ENCODE peak calls at places on chromosomes 2 and 18, in six cellular contexts. One of them, this sample, is unnamed.

GRCh38 chr2:160492401-160493226 is 993 bp downstream of the RBMS1 start:
- DNase-seq in mucosa of descending colon: peak
- DNase-seq in HFFc6: peak
- DNase-seq in PC-9: peak
- DNase-seq in mesothelial cell of epicardium: peak
- DNase-seq in tibial artery: peak
- DNase-seq in this sample: peak

GRCh38 chr18:12657048-12657848 is 659 bp downstream of the SPIRE1 start:
- DNase-seq in mucosa of descending colon: peak
- DNase-seq in HFFc6: peak
- DNase-seq in PC-9: peak
- DNase-seq in mesothelial cell of epicardium: peak
- DNase-seq in tibial artery: peak
- DNase-seq in this sample: peak

GRCh38 chr2:150997702-150998480 is 263.8 kb downstream of the RBM43 start:
- DNase-seq in mucosa of descending colon: no peak
- DNase-seq in HFFc6: no peak
- DNase-seq in PC-9: no peak
- DNase-seq in mesothelial cell of epicardium: no peak
- DNase-seq in tibial artery: no peak
- DNase-seq in this sample: no peak

GRCh38 chr18:79548077-79548450 is 131.5 kb upstream of the CTDP1 start:
- DNase-seq in mucosa of descending colon: no peak
- DNase-seq in HFFc6: no peak
- DNase-seq in PC-9: no peak
- DNase-seq in mesothelial cell of epicardium: peak
- DNase-seq in tibial artery: no peak
- DNase-seq in this sample: peak

GRCh38 chr2:136381245-136381644 is 263.3 kb upstream of the CXCR4 start:
- DNase-seq in mucosa of descending colon: no peak
- DNase-seq in HFFc6: no peak
- DNase-seq in PC-9: no peak
- DNase-seq in mesothelial cell of epicardium: no peak
- DNase-seq in tibial artery: no peak
- DNase-seq in this sample: no peak

GRCh38 chr2:134252092-134252775 is 1.6 kb upstream of the MGAT5 start:
- DNase-seq in mucosa of descending colon: no peak
- DNase-seq in HFFc6: peak
- DNase-seq in PC-9: no peak
- DNase-seq in mesothelial cell of epicardium: no peak
- DNase-seq in tibial artery: no peak
- DNase-seq in this sample: no peak

GRCh38 chr18:35736696-35737095 is 155.2 kb downstream of the GALNT1 start:
- DNase-seq in mucosa of descending colon: no peak
- DNase-seq in HFFc6: no peak
- DNase-seq in PC-9: no peak
- DNase-seq in mesothelial cell of epicardium: no peak
- DNase-seq in tibial artery: no peak
- DNase-seq in this sample: no peak

GRCh38 chr2:26685312-26685711 is 7.2 kb upstream of the KCNK3 start:
- DNase-seq in mucosa of descending colon: no peak
- DNase-seq in HFFc6: no peak
- DNase-seq in PC-9: no peak
- DNase-seq in mesothelial cell of epicardium: no peak
- DNase-seq in tibial artery: no peak
- DNase-seq in this sample: no peak

GRCh38 chr2:128405981-128406601 is 87.4 kb upstream of the HS6ST1 start:
- DNase-seq in mucosa of descending colon: no peak
- DNase-seq in HFFc6: no peak
- DNase-seq in PC-9: no peak
- DNase-seq in mesothelial cell of epicardium: no peak
- DNase-seq in tibial artery: peak
- DNase-seq in this sample: no peak

GRCh38 chr2:67613227-67613626 is 216.1 kb downstream of the ETAA1 start:
- DNase-seq in mucosa of descending colon: no peak
- DNase-seq in HFFc6: no peak
- DNase-seq in PC-9: no peak
- DNase-seq in mesothelial cell of epicardium: no peak
- DNase-seq in tibial artery: no peak
- DNase-seq in this sample: no peak

GRCh38 chr2:177029075-177029474 is 183.5 kb upstream of the HNRNPA3 start:
- DNase-seq in mucosa of descending colon: no peak
- DNase-seq in HFFc6: no peak
- DNase-seq in PC-9: no peak
- DNase-seq in mesothelial cell of epicardium: no peak
- DNase-seq in tibial artery: no peak
- DNase-seq in this sample: no peak

GRCh38 chr18:37403100-37403781 is 162.4 kb downstream of the CELF4 start:
- DNase-seq in mucosa of descending colon: peak
- DNase-seq in HFFc6: peak
- DNase-seq in PC-9: no peak
- DNase-seq in mesothelial cell of epicardium: no peak
- DNase-seq in tibial artery: no peak
- DNase-seq in this sample: no peak

GRCh38 chr2:73402386-73403103 is 16.9 kb downstream of the ALMS1 start:
- DNase-seq in mucosa of descending colon: no peak
- DNase-seq in HFFc6: no peak
- DNase-seq in PC-9: no peak
- DNase-seq in mesothelial cell of epicardium: no peak
- DNase-seq in tibial artery: no peak
- DNase-seq in this sample: no peak

GRCh38 chr18:24089059-24089458 is 49.8 kb upstream of the CABYR start:
- DNase-seq in mucosa of descending colon: no peak
- DNase-seq in HFFc6: no peak
- DNase-seq in PC-9: no peak
- DNase-seq in mesothelial cell of epicardium: no peak
- DNase-seq in tibial artery: no peak
- DNase-seq in this sample: no peak

GRCh38 chr2:239639366-239640185 is 238.8 kb upstream of the HDAC4 start:
- DNase-seq in mucosa of descending colon: no peak
- DNase-seq in HFFc6: no peak
- DNase-seq in PC-9: no peak
- DNase-seq in mesothelial cell of epicardium: no peak
- DNase-seq in tibial artery: no peak
- DNase-seq in this sample: no peak

GRCh38 chr2:8303322-8303832 is 378.5 kb upstream of the ID2 start:
- DNase-seq in mucosa of descending colon: peak
- DNase-seq in HFFc6: no peak
- DNase-seq in PC-9: no peak
- DNase-seq in mesothelial cell of epicardium: no peak
- DNase-seq in tibial artery: peak
- DNase-seq in this sample: peak

GRCh38 chr2:160703648-160704585 is 210.3 kb upstream of the RBMS1 start:
- DNase-seq in mucosa of descending colon: peak
- DNase-seq in HFFc6: no peak
- DNase-seq in PC-9: no peak
- DNase-seq in mesothelial cell of epicardium: no peak
- DNase-seq in tibial artery: no peak
- DNase-seq in this sample: no peak

GRCh38 chr2:62263076-62263475 is 67.2 kb downstream of the B3GNT2 start:
- DNase-seq in mucosa of descending colon: no peak
- DNase-seq in HFFc6: no peak
- DNase-seq in PC-9: no peak
- DNase-seq in mesothelial cell of epicardium: no peak
- DNase-seq in tibial artery: no peak
- DNase-seq in this sample: no peak

GRCh38 chr2:216343221-216343985 is 28.9 kb downstream of the MARCHF4 start:
- DNase-seq in mucosa of descending colon: no peak
- DNase-seq in HFFc6: no peak
- DNase-seq in PC-9: no peak
- DNase-seq in mesothelial cell of epicardium: no peak
- DNase-seq in tibial artery: no peak
- DNase-seq in this sample: no peak

GRCh38 chr2:216341151-216341550 is 31.1 kb downstream of the MARCHF4 start:
- DNase-seq in mucosa of descending colon: no peak
- DNase-seq in HFFc6: no peak
- DNase-seq in PC-9: no peak
- DNase-seq in mesothelial cell of epicardium: no peak
- DNase-seq in tibial artery: no peak
- DNase-seq in this sample: no peak

GRCh38 chr2:216335252-216335651 is 37.0 kb downstream of the MARCHF4 start:
- DNase-seq in mucosa of descending colon: no peak
- DNase-seq in HFFc6: no peak
- DNase-seq in PC-9: no peak
- DNase-seq in mesothelial cell of epicardium: no peak
- DNase-seq in tibial artery: no peak
- DNase-seq in this sample: no peak

GRCh38 chr2:216340280-216340631 is 32.0 kb downstream of the MARCHF4 start:
- DNase-seq in mucosa of descending colon: no peak
- DNase-seq in HFFc6: no peak
- DNase-seq in PC-9: no peak
- DNase-seq in mesothelial cell of epicardium: no peak
- DNase-seq in tibial artery: no peak
- DNase-seq in this sample: no peak

GRCh38 chr2:216339456-216340279 is 32.6 kb downstream of the MARCHF4 start:
- DNase-seq in mucosa of descending colon: no peak
- DNase-seq in HFFc6: peak
- DNase-seq in PC-9: no peak
- DNase-seq in mesothelial cell of epicardium: no peak
- DNase-seq in tibial artery: no peak
- DNase-seq in this sample: no peak
- TF ChIP-seq CTCF in mucosa of descending colon: no peak
- TF ChIP-seq CTCF in HFFc6: peak
- TF ChIP-seq CTCF in PC-9: no peak
- TF ChIP-seq CTCF in mesothelial cell of epicardium: no peak
- TF ChIP-seq CTCF in tibial artery: no peak
- TF ChIP-seq CTCF in this sample: no peak

DNA sequence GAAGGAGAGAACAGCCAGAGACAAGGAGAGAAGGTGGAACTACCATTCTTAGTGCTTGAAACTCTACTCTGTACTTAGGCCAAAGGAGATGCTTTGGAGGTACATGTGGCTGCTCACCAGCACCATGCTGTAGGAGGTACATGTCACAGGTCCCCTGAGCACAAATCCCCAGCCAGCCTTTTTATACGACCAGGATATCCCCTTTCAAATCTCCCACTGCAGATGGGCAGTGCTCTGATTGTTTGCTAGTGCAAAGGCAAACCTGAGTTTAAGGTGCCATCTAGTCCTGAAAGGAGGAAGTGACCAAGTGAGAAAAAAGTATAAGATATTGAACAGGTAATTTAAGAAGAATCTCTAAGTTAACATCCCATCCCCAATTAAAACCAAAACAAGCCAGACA is 17.1 kb upstream of the TTC21B start:
- DNase-seq in mucosa of descending colon: no peak
- DNase-seq in HFFc6: no peak
- DNase-seq in PC-9: no peak
- DNase-seq in mesothelial cell of epicardium: no peak
- DNase-seq in tibial artery: no peak
- DNase-seq in this sample: no peak
- TF ChIP-seq CTCF in mucosa of descending colon: no peak
- TF ChIP-seq CTCF in HFFc6: no peak
- TF ChIP-seq CTCF in PC-9: no peak
- TF ChIP-seq CTCF in mesothelial cell of epicardium: no peak
- TF ChIP-seq CTCF in tibial artery: no peak
- TF ChIP-seq CTCF in this sample: no peak

DNA sequence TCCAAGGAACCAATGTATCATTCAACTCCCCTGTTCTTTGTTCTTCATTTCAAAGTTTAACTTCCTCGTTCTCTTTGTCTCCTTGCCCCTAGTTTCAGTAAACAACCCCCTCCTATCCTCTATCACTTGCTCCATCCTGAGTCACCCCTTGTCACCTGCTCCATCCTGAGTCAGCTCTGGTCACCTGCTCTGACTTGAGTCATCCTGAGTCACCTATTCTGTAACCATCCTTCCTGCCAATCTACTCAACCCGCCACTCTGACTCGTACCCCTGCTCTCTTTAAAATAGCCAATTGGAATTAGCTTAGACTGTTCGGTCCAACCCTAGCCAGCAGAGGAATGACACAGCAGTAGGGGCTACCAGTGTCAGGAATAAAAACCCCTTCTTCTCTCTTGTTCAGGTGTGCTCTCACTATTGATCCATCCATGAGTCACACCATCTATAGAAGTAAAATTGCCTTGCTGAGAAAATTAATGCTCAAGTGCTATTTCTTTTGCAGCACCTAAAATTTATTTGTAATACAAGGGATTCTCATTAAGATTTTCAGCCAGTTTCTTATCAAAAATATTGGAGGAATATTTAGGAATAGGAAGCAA is 326.8 kb downstream of the AKAIN1 start:
- DNase-seq in mucosa of descending colon: no peak
- DNase-seq in HFFc6: no peak
- DNase-seq in PC-9: no peak
- DNase-seq in mesothelial cell of epicardium: no peak
- DNase-seq in tibial artery: no peak
- DNase-seq in this sample: no peak
- TF ChIP-seq CTCF in mucosa of descending colon: no peak
- TF ChIP-seq CTCF in HFFc6: no peak
- TF ChIP-seq CTCF in PC-9: no peak
- TF ChIP-seq CTCF in mesothelial cell of epicardium: no peak
- TF ChIP-seq CTCF in tibial artery: no peak
- TF ChIP-seq CTCF in this sample: no peak

GRCh38 chr2:127082974-127083373 is 24.0 kb downstream of the BIN1 start:
- DNase-seq in mucosa of descending colon: no peak
- DNase-seq in HFFc6: no peak
- DNase-seq in PC-9: no peak
- DNase-seq in mesothelial cell of epicardium: no peak
- DNase-seq in tibial artery: no peak
- DNase-seq in this sample: no peak

GRCh38 chr2:127085260-127085666 is 21.7 kb downstream of the BIN1 start:
- DNase-seq in mucosa of descending colon: no peak
- DNase-seq in HFFc6: peak
- DNase-seq in PC-9: peak
- DNase-seq in mesothelial cell of epicardium: peak
- DNase-seq in tibial artery: no peak
- DNase-seq in this sample: peak

GRCh38 chr2:127081826-127082633 is 24.9 kb downstream of the BIN1 start:
- DNase-seq in mucosa of descending colon: no peak
- DNase-seq in HFFc6: no peak
- DNase-seq in PC-9: no peak
- DNase-seq in mesothelial cell of epicardium: no peak
- DNase-seq in tibial artery: no peak
- DNase-seq in this sample: no peak

GRCh38 chr2:127084611-127085031 is 22.3 kb downstream of the BIN1 start:
- DNase-seq in mucosa of descending colon: no peak
- DNase-seq in HFFc6: no peak
- DNase-seq in PC-9: no peak
- DNase-seq in mesothelial cell of epicardium: no peak
- DNase-seq in tibial artery: no peak
- DNase-seq in this sample: no peak

DNA sequence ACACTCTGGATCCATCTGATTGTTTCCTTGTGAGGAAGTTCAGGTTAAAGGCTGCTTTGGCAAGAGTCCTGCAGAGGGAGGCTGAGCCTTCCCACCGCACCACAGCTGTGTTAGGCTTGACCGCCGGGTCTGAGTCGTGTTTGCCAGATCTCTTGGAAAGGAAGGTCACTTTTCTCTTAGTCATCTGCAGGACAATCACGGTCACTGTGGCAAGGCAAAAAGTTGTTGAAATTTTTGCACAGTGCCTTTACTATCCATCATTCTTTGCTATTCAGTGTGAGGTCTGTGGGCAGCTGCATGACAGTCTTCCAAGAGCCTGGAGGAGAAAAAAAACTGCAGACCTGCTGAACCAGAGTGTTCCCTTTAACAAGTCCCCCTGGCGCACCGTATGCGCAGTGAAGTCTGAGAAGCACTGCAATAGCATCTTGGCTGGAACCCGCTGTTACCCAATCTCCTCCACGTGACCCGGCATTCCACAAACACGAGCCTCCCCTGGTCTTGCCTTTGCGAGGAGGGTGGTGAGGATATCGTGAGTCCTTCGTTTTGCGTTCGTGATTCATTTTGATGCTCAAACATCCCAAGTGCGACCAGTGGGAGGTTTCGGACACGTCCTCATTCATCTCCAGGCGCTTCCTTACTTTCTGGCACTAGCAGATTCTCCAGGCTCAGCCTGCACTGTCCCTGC is 23.0 kb downstream of the BIN1 start:
- DNase-seq in mucosa of descending colon: peak
- DNase-seq in HFFc6: peak
- DNase-seq in PC-9: peak
- DNase-seq in mesothelial cell of epicardium: no peak
- DNase-seq in tibial artery: peak
- DNase-seq in this sample: peak
- TF ChIP-seq CTCF in mucosa of descending colon: no peak
- TF ChIP-seq CTCF in HFFc6: no peak
- TF ChIP-seq CTCF in PC-9: peak
- TF ChIP-seq CTCF in mesothelial cell of epicardium: no peak
- TF ChIP-seq CTCF in tibial artery: no peak
- TF ChIP-seq CTCF in this sample: no peak

This sample was measured in left lung.